ENCODE peak calls at places on chromosomes 1 and 21, in four cellular contexts. A, X, M and H are unnamed samples.

GRCh38 chr1:175072131-175072941 is 4.7 kb downstream of the TNN start:
- DNase-seq in A (no peak), M (no peak), X (no peak), H (peak)

GRCh38 chr21:31490471-31490870 is 146.4 kb upstream of the TIAM1 start:
- DNase-seq in A (no peak), M (no peak), X (no peak), H (no peak)

GRCh38 chr21:25790122-25790951 is 55.6 kb downstream of the GABPA start:
- DNase-seq in X (no peak), M (no peak), A (peak), H (no peak)

GRCh38 chr1:236966636-236967035 is 37.6 kb downstream of the MT1HL1 start:
- DNase-seq in M (no peak), X (no peak), A (no peak), H (no peak)

GRCh38 chr1:235093685-235094592 is 34.7 kb downstream of the TOMM20 start:
- DNase-seq in A (peak), M (peak), X (peak), H (no peak)

GRCh38 chr21:34220556-34221195 is 143.1 kb upstream of the KCNE2 start:
- DNase-seq in M (no peak), X (no peak), A (no peak), H (no peak)

GRCh38 chr1:206001476-206001888 is 1.7 kb downstream of the RAB7B start:
- DNase-seq in X (no peak), M (peak), A (no peak), H (peak)

GRCh38 chr21:29194847-29195246 is 64.4 kb downstream of the MAP3K7CL start:
- DNase-seq in A (no peak), M (no peak), X (no peak), H (no peak)

GRCh38 chr1:42736152-42736551 is 3.9 kb downstream of the CLDN19 start:
- DNase-seq in X (no peak), A (no peak), M (peak), H (no peak)

GRCh38 chr1:38489844-38490270 is 369.7 kb downstream of the RRAGC start:
- DNase-seq in A (peak), M (no peak), X (peak), H (no peak)

GRCh38 chr1:22870201-22870871 is 102.3 kb downstream of the LACTBL1 start:
- DNase-seq in X (no peak), M (peak), A (peak), H (no peak)

GRCh38 chr21:38223893-38224540 is 32.8 kb upstream of the KCNJ15 start:
- DNase-seq in A (no peak), X (no peak), M (no peak), H (no peak)

GRCh38 chr1:30714025-30714424 is 9.4 kb downstream of the MATN1 start:
- DNase-seq in M (no peak), A (no peak), X (no peak), H (no peak)

GRCh38 chr21:38912355-38912619 is 106.6 kb downstream of the ETS2 start:
- DNase-seq in M (no peak), X (no peak), A (no peak), H (no peak)

GRCh38 chr1:29502225-29502755 is 266.0 kb downstream of the PTPRU start:
- DNase-seq in X (no peak), M (no peak), A (no peak), H (no peak)

GRCh38 chr21:38561205-38561604 is 62.9 kb upstream of the ERG start:
- DNase-seq in A (no peak), X (no peak), M (no peak), H (no peak)

GRCh38 chr21:41707231-41707988 is 59.4 kb downstream of the RIPK4 start:
- DNase-seq in X (no peak), M (no peak), A (no peak), H (no peak)

GRCh38 chr1:224042557-224043118 is 71.3 kb upstream of the FBXO28 start:
- DNase-seq in M (no peak), X (no peak), A (no peak), H (no peak)

GRCh38 chr1:90717665-90718410 is 736 bp upstream of the BARHL2 start:
- DNase-seq in X (no peak), A (no peak), M (peak), H (peak)

GRCh38 chr1:201535046-201535777 is 3.7 kb upstream of the NAV1 start:
- DNase-seq in M (no peak), A (no peak), X (no peak), H (no peak)

GRCh38 chr1:199691540-199691939 is 336.0 kb upstream of the NR5A2 start:
- DNase-seq in A (no peak), X (no peak), M (no peak), H (peak)

GRCh38 chr1:109630081-109630880 is 10.6 kb downstream of the AMPD2 start:
- DNase-seq in M (peak), X (no peak), A (no peak), H (no peak)

GRCh38 chr1:20123696-20124450 is 4.5 kb upstream of the PLA2G2D start:
- DNase-seq in M (no peak), A (no peak), X (no peak), H (no peak)

GRCh38 chr1:26278835-26279597 is 870 bp upstream of the SH3BGRL3 start:
- DNase-seq in M (no peak), A (peak), X (no peak), H (no peak)

GRCh38 chr1:153749408-153750005 is 21.7 kb downstream of the INTS3 start:
- DNase-seq in X (peak), A (peak), M (peak), H (peak)

GRCh38 chr1:202224453-202224852 is 30.9 kb downstream of the LGR6 start:
- DNase-seq in M (no peak), A (no peak), X (no peak), H (no peak)

GRCh38 chr1:22341791-22342605 is 109.7 kb upstream of the ZBTB40 start:
- DNase-seq in M (peak), A (peak), X (no peak), H (no peak)

GRCh38 chr1:113616201-113616600 is 143.1 kb downstream of the PHTF1 start:
- DNase-seq in X (no peak), A (no peak), M (no peak), H (no peak)

GRCh38 chr21:32516729-32517649 is 68.3 kb downstream of the TCP10L start:
- DNase-seq in X (no peak), M (no peak), A (no peak), H (peak)

GRCh38 chr1:62691062-62691844 is 3.1 kb upstream of the DOCK7 start:
- DNase-seq in A (no peak), X (no peak), M (no peak), H (no peak)

GRCh38 chr1:172442404-172442803 is 1.5 kb downstream of the PIGC start:
- DNase-seq in A (no peak), X (no peak), M (no peak), H (no peak)

GRCh38 chr1:152112885-152113432 is 2.3 kb downstream of the TCHH start:
- DNase-seq in M (no peak), X (no peak), A (no peak), H (no peak)